ENCODE peak calls at places on chromosomes 3 and 15, in ten cellular contexts. J is adrenal gland, B is WTC11, S is upper lobe of left lung, A is uterus, Z is heart left ventricle, F is progenitor cell of endocrine pancreas, X is heart right ventricle, R is breast epithelium, N is lower lobe of right lung. V is an unnamed sample.

GRCh38 chr3:175222356-175222755 is 363.2 kb downstream of the NAALADL2 start:
- DNase-seq in Z (no peak), B (no peak), J (no peak), X (no peak), S (no peak), R (no peak), F (no peak), N (no peak), A (no peak), V (no peak)

GRCh38 chr15:71103102-71103676 is 12.1 kb upstream of the THSD4 start:
- DNase-seq in F (no peak), S (no peak), Z (no peak), A (no peak), N (no peak), B (no peak), X (no peak), R (no peak), J (peak; percentile 42), V (no peak)

GRCh38 chr15:22918056-22918455 is 62.1 kb downstream of the CYFIP1 start:
- DNase-seq in R (no peak), X (no peak), Z (no peak), J (no peak), S (no peak), F (no peak), B (no peak), N (no peak), A (no peak), V (no peak)

GRCh38 chr3:146969356-146969755 is 364.2 kb upstream of the PLSCR5 start:
- DNase-seq in B (no peak), J (no peak), X (no peak), R (no peak), S (no peak), F (no peak), A (no peak), N (no peak), Z (no peak), V (no peak)

GRCh38 chr3:16817201-16817600 is 67.6 kb upstream of the PLCL2 start:
- DNase-seq in X (no peak), A (no peak), R (no peak), N (no peak), J (no peak), B (no peak), Z (no peak), F (no peak), S (no peak), V (no peak)

GRCh38 chr15:100842756-100843730 is 36.6 kb upstream of the ALDH1A3 start:
- DNase-seq in B (no peak), X (no peak), S (no peak), J (no peak), N (no peak), F (no peak), Z (no peak), R (no peak), A (no peak), V (no peak)

GRCh38 chr3:4802903-4803302 is 176.3 kb upstream of the BHLHE40 start:
- DNase-seq in S (no peak), N (no peak), A (no peak), Z (no peak), F (no peak), X (no peak), J (no peak), B (no peak), R (no peak), V (no peak)

GRCh38 chr15:34679326-34679725 is 75.5 kb downstream of the GJD2 start:
- DNase-seq in R (no peak), F (no peak), N (no peak), J (no peak), X (no peak), B (no peak), S (no peak), Z (no peak), A (no peak), V (no peak)

GRCh38 chr3:17518189-17519059 is 224.0 kb downstream of the TBC1D5 start:
- DNase-seq in A (no peak), S (peak; percentile 33), F (no peak), B (peak; percentile 41), N (peak; percentile 49), J (no peak), X (no peak), Z (no peak), R (no peak), V (no peak)

GRCh38 chr3:51637144-51637940 is 33.7 kb upstream of the TEX264 start:
- DNase-seq in R (no peak), N (no peak), J (no peak), B (no peak), X (no peak), F (no peak), S (no peak), Z (no peak), A (no peak), V (no peak)

GRCh38 chr3:51637941-51638471 is 33.0 kb upstream of the TEX264 start:
- DNase-seq in R (no peak), F (no peak), A (no peak), Z (no peak), X (no peak), J (peak; percentile 56), B (peak; percentile 72), S (peak; percentile 68), N (no peak), V (no peak)

GRCh38 chr3:51646091-51646490 is 25.0 kb upstream of the TEX264 start:
- DNase-seq in X (no peak), A (no peak), S (no peak), J (no peak), B (no peak), F (no peak), Z (no peak), R (no peak), N (no peak), V (no peak)

GRCh38 chr3:51642462-51642861 is 28.6 kb upstream of the TEX264 start:
- DNase-seq in R (no peak), N (no peak), Z (no peak), B (no peak), X (no peak), A (no peak), S (no peak), J (no peak), F (no peak), V (no peak)
- TF ChIP-seq CTCF in R (no peak), N (no peak), Z (no peak), B (no peak), X (peak; percentile 37), A (no peak), S (no peak), J (peak; percentile 34), F (peak; percentile 32), V (no peak)

GRCh38 chr15:96414875-96415274 is 84.4 kb downstream of the NR2F2 start:
- DNase-seq in B (no peak), N (no peak), S (no peak), A (no peak), F (no peak), Z (no peak), R (no peak), X (no peak), J (no peak), V (no peak)
- TF ChIP-seq CTCF in B (no peak), N (no peak), S (no peak), A (no peak), F (no peak), Z (no peak), R (no peak), X (no peak), J (no peak), V (no peak)

DNA sequence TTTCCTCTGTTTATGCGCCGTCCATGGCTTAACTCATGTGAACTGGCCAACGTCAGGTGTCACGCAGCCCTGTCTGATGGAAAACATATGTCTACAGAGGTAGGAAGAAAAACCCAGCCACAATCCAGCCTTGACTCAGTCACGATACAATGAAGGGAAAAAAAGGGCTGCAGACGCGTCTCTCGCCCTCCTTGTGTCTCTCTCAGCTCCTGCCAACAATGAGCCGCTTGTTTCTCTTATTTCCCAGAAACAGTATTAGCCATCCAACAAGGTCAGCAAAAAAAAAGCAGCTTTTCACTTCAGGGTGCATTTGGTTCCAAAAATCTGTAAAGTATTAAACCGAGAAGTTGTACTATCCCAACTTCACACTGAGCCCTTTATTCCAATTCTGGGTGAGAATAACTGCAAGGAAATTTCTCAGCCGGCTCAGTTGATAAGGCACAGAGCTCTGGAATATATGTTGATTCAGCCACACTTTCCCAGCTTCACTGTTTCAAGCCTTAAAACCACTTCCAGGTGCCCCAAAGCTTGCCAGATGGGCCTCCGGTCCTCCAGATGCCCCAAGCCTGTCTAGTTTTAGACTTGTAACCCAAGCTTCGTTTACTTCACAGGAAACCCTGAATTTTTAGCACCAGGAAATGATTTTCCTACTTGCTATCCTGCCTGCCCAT is 79.4 kb downstream of the TM4SF4 start:
- DNase-seq in A (peak; percentile 74), X (peak; percentile 73), R (no peak), F (no peak), N (no peak), B (no peak), J (peak; percentile 53), S (no peak), Z (peak; percentile 68), V (no peak)
- TF ChIP-seq CTCF in A (no peak), X (no peak), R (no peak), F (no peak), N (no peak), B (no peak), J (no peak), S (no peak), Z (no peak), V (no peak)

GRCh38 chr3:123375014-123375940 is 73.6 kb downstream of the ADCY5 start:
- DNase-seq in R (peak; percentile 12), S (no peak), N (no peak), Z (peak; percentile 76), J (no peak), A (no peak), B (peak; percentile 46), F (no peak), X (peak; percentile 48), V (no peak)
- TF ChIP-seq CTCF in R (no peak), S (no peak), N (no peak), Z (no peak), J (no peak), A (no peak), B (no peak), F (no peak), X (no peak), V (no peak)

GRCh38 chr3:43689766-43690399 is 855 bp upstream of the ABHD5 start:
- DNase-seq in B (no peak), S (no peak), A (no peak), J (no peak), F (no peak), Z (peak; percentile 24), X (no peak), N (no peak), R (no peak), V (no peak)

GRCh38 chr3:43692085-43692484 is 1.3 kb downstream of the ABHD5 start:
- DNase-seq in B (no peak), J (no peak), N (no peak), Z (no peak), R (no peak), A (no peak), F (no peak), X (no peak), S (no peak), V (no peak)

GRCh38 chr3:43689166-43689565 is 1.6 kb upstream of the ABHD5 start:
- DNase-seq in X (no peak), S (no peak), R (no peak), Z (no peak), A (no peak), N (no peak), B (no peak), F (no peak), J (no peak), V (no peak)

GRCh38 chr3:43691120-43692002 is 623 bp downstream of the ABHD5 start:
- DNase-seq in R (peak; percentile 73), X (peak; percentile 66), S (peak; percentile 90), J (peak; percentile 56), N (peak; percentile 89), F (peak; percentile 64), Z (peak; percentile 77), A (peak; percentile 48), B (peak; percentile 81), V (peak; percentile 42)

GRCh38 chr3:43690400-43691119 is at the start of gene ABHD5:
- DNase-seq in B (peak; percentile 87), Z (peak; percentile 93), R (peak; percentile 86), N (peak; percentile 95), A (peak; percentile 83), X (peak; percentile 87), J (peak; percentile 88), S (peak; percentile 91), F (peak; percentile 87), V (peak; percentile 93)
- TF ChIP-seq CTCF in B (no peak), Z (no peak), R (no peak), N (peak; percentile 15), A (peak; percentile 27), X (no peak), J (no peak), S (no peak), F (peak; percentile 56), V (peak; percentile 16)

V was measured in mesothelial cell of epicardium.